ENCODE peak calls at places on chromosomes 16 and 17, in eight cellular contexts. Z is left colon, U is body of pancreas, R is T-cell, D is LoVo, W is HL-60, V is GM19239, S is NCI-H1092 treated with DMSO at 0.1 percent for 48 hours. Y is an unnamed sample.

GRCh38 chr16:77788196-77789084 is at the start of gene VAT1L:
- DNase-seq in U (no peak), S (peak; percentile 60), W (peak; percentile 15), R (no peak), D (no peak), Z (no peak), V (no peak), Y (no peak)

GRCh38 chr17:67016039-67016762 is 28.2 kb upstream of the CACNG1 start:
- DNase-seq in R (no peak), U (no peak), V (no peak), D (no peak), Z (no peak), W (no peak), S (no peak), Y (no peak)

GRCh38 chr17:75628425-75628824 is 4.8 kb upstream of the SMIM5 start:
- DNase-seq in S (no peak), U (no peak), Z (no peak), W (no peak), D (no peak), V (no peak), R (no peak), Y (no peak)

GRCh38 chr16:19844945-19845641 is 39.6 kb downstream of the GPRC5B start:
- DNase-seq in V (no peak), D (no peak), S (no peak), Z (no peak), W (no peak), R (no peak), U (no peak), Y (no peak)

GRCh38 chr17:17975441-17975840 is 2.8 kb downstream of the DRC3 start:
- DNase-seq in V (no peak), D (no peak), R (no peak), W (peak; percentile 56), U (no peak), S (no peak), Z (no peak), Y (no peak)

GRCh38 chr17:80625627-80626026 is 81.0 kb downstream of the RPTOR start:
- DNase-seq in D (peak; percentile 2), W (no peak), S (no peak), R (no peak), Z (no peak), V (no peak), U (no peak), Y (no peak)

GRCh38 chr17:81828656-81829055 is 4.4 kb downstream of the MCRIP1 start:
- DNase-seq in U (no peak), S (no peak), W (no peak), Z (no peak), D (no peak), R (no peak), V (no peak), Y (no peak)

GRCh38 chr16:75301804-75302203 is 50.4 kb upstream of the BCAR1 start:
- DNase-seq in D (no peak), R (no peak), V (no peak), Z (no peak), S (no peak), U (no peak), W (no peak), Y (no peak)